ENCODE peak calls at places on chromosomes 6 and 20, in ten cellular contexts. C is COR-L47; B is heart left ventricle; H is A549; L is SK-MEL-5; M is anterior cingulate cortex; E is SW 1271; P is GM10248; W is left ventricle myocardium superior; Z is stimulated activated CD4-positive, alpha-beta T cell treated with anti-CD3 and anti-CD28 coated beads, TNF-alpha, amount 100 ng/mL, for 1 hour. N is an unnamed sample.

GRCh38 chr20:63497946-63498935 is 642 bp downstream of the EEF1A2 start:
- DNase-seq in C (peak), B (peak), H (peak), L (no peak), M (peak), E (peak), P (no peak), W (peak), Z (no peak), N (no peak)

GRCh38 chr6:37784585-37784967 is 35.0 kb upstream of the ZFAND3 start:
- DNase-seq in C (no peak), B (no peak), H (no peak), L (no peak), M (peak), E (no peak), P (no peak), W (no peak), Z (no peak), N (no peak)

GRCh38 chr6:79777713-79778579 is 146.8 kb downstream of the SH3BGRL2 start:
- DNase-seq in C (peak), B (peak), H (peak), L (peak), M (peak), E (no peak), P (peak), W (peak), Z (peak), N (peak)

GRCh38 chr6:159842035-159842434 is 42.0 kb downstream of the PNLDC1 start:
- DNase-seq in C (no peak), B (no peak), H (peak), L (peak), M (no peak), E (no peak), P (no peak), W (no peak), Z (no peak), N (no peak)

GRCh38 chr6:105433723-105434122 is 30.8 kb upstream of the PREP start:
- DNase-seq in C (no peak), B (no peak), H (no peak), L (no peak), M (no peak), E (no peak), P (no peak), W (no peak), Z (no peak), N (no peak)

GRCh38 chr6:31025595-31025994 is 15.3 kb downstream of the MUC22 start:
- DNase-seq in C (no peak), B (no peak), H (no peak), L (no peak), M (no peak), E (no peak), P (no peak), W (no peak), Z (no peak), N (no peak)

GRCh38 chr6:100456178-100456880 is 8.4 kb downstream of the SIM1 start:
- DNase-seq in C (no peak), B (no peak), H (no peak), L (no peak), M (no peak), E (no peak), P (no peak), W (no peak), Z (no peak), N (no peak)

GRCh38 chr6:56724455-56724854 is 81.8 kb upstream of the DST start:
- DNase-seq in C (no peak), B (no peak), H (no peak), L (no peak), M (no peak), E (no peak), P (no peak), W (no peak), Z (no peak), N (no peak)

GRCh38 chr20:58020656-58021454 is 207.6 kb downstream of the ANKRD60 start:
- DNase-seq in C (no peak), B (no peak), H (no peak), L (no peak), M (no peak), E (no peak), P (no peak), W (no peak), Z (no peak), N (no peak)

GRCh38 chr6:26553264-26553738 is 15.1 kb downstream of the HMGN4 start:
- DNase-seq in C (peak), B (peak), H (no peak), L (peak), M (peak), E (no peak), P (peak), W (peak), Z (peak), N (peak)

GRCh38 chr6:163148781-163149534 is 265.6 kb upstream of the QKI start:
- DNase-seq in C (no peak), B (no peak), H (no peak), L (no peak), M (peak), E (no peak), P (no peak), W (no peak), Z (no peak), N (peak)

GRCh38 chr6:11229267-11230043 is 3.0 kb downstream of the NEDD9 start:
- DNase-seq in C (no peak), B (no peak), H (no peak), L (peak), M (no peak), E (no peak), P (no peak), W (no peak), Z (no peak), N (no peak)

GRCh38 chr6:36312854-36313627 is 23.6 kb downstream of the BNIP5 start:
- DNase-seq in C (no peak), B (no peak), H (no peak), L (no peak), M (no peak), E (no peak), P (peak), W (no peak), Z (no peak), N (no peak)

GRCh38 chr6:15417811-15418210 is 171.9 kb downstream of the JARID2 start:
- DNase-seq in C (no peak), B (no peak), H (no peak), L (no peak), M (no peak), E (no peak), P (no peak), W (no peak), Z (no peak), N (no peak)

GRCh38 chr20:51487076-51487475 is 55.4 kb downstream of the NFATC2 start:
- DNase-seq in C (no peak), B (no peak), H (no peak), L (no peak), M (no peak), E (no peak), P (no peak), W (no peak), Z (no peak), N (no peak)

GRCh38 chr6:146770965-146771735 is 172.4 kb downstream of the ADGB start:
- DNase-seq in C (no peak), B (peak), H (no peak), L (no peak), M (no peak), E (no peak), P (no peak), W (peak), Z (peak), N (no peak)

GRCh38 chr6:142695016-142695415 is 250.0 kb downstream of the HIVEP2 start:
- DNase-seq in C (no peak), B (no peak), H (no peak), L (no peak), M (peak), E (no peak), P (no peak), W (peak), Z (no peak), N (no peak)

GRCh38 chr6:46215213-46215612 is 44.4 kb upstream of the ENPP5 start:
- DNase-seq in C (no peak), B (no peak), H (no peak), L (no peak), M (no peak), E (no peak), P (no peak), W (no peak), Z (no peak), N (no peak)

GRCh38 chr6:49284134-49284533 is 178.9 kb downstream of the MMUT start:
- DNase-seq in C (peak), B (no peak), H (no peak), L (no peak), M (no peak), E (no peak), P (no peak), W (no peak), Z (no peak), N (no peak)

GRCh38 chr6:160766657-160767018 is 64.6 kb downstream of the PLG start:
- DNase-seq in C (no peak), B (no peak), H (no peak), L (no peak), M (no peak), E (no peak), P (no peak), W (no peak), Z (no peak), N (no peak)

GRCh38 chr20:61640171-61640570 is 388.1 kb downstream of the CDH4 start:
- DNase-seq in C (no peak), B (no peak), H (no peak), L (peak), M (peak), E (no peak), P (no peak), W (no peak), Z (no peak), N (peak)

GRCh38 chr6:4289770-4290320 is 154.5 kb upstream of the ECI2 start:
- DNase-seq in C (no peak), B (no peak), H (no peak), L (no peak), M (no peak), E (no peak), P (no peak), W (no peak), Z (no peak), N (no peak)

GRCh38 chr20:4052554-4052953 is 37.2 kb upstream of the RNF24 start:
- DNase-seq in C (no peak), B (no peak), H (no peak), L (no peak), M (no peak), E (no peak), P (no peak), W (no peak), Z (no peak), N (no peak)

GRCh38 chr20:4483481-4483880 is 238.2 kb upstream of the PRND start:
- DNase-seq in C (no peak), B (no peak), H (no peak), L (no peak), M (no peak), E (no peak), P (no peak), W (no peak), Z (no peak), N (no peak)

GRCh38 chr20:10573273-10573950 is 100.4 kb downstream of the JAG1 start:
- DNase-seq in C (no peak), B (no peak), H (no peak), L (no peak), M (no peak), E (no peak), P (no peak), W (no peak), Z (no peak), N (no peak)

GRCh38 chr6:168838000-168838399 is 397.0 kb downstream of the SMOC2 start:
- DNase-seq in C (no peak), B (no peak), H (no peak), L (no peak), M (no peak), E (no peak), P (no peak), W (no peak), Z (no peak), N (no peak)

GRCh38 chr6:34346175-34347119 is 46.0 kb downstream of the NUDT3 start:
- DNase-seq in C (no peak), B (no peak), H (no peak), L (no peak), M (no peak), E (no peak), P (peak), W (no peak), Z (no peak), N (no peak)

GRCh38 chr6:169169941-169170582 is 83.6 kb downstream of the THBS2 start:
- DNase-seq in C (no peak), B (no peak), H (no peak), L (no peak), M (no peak), E (no peak), P (no peak), W (no peak), Z (no peak), N (no peak)

GRCh38 chr6:50825375-50826036 is 6.8 kb downstream of the TFAP2B start:
- DNase-seq in C (no peak), B (no peak), H (no peak), L (no peak), M (no peak), E (no peak), P (no peak), W (no peak), Z (no peak), N (no peak)

N was measured in head of caudate nucleus.